ENCODE peak calls at places on chromosomes 16 and 17, in ten cellular contexts. X is sigmoid colon, M is HCT116, T is stomach, H is gastrocnemius medialis, S is NB4, V is body of pancreas, F is testis, K is vagina, C is transverse colon. I is an unnamed sample.

GRCh38 chr16:69941251-69942098 is 9.7 kb upstream of the CLEC18A start:
- DNase-seq in X (no peak), M (no peak), T (no peak), H (no peak), S (no peak), V (no peak), F (peak), K (no peak), C (no peak), I (peak)

GRCh38 chr17:21044971-21045370 is 2.2 kb upstream of the USP22 start:
- DNase-seq in X (no peak), M (no peak), T (no peak), H (no peak), S (no peak), V (no peak), F (no peak), K (no peak), C (no peak), I (no peak)

GRCh38 chr16:23254338-23254737 is 47.8 kb upstream of the SCNN1B start:
- DNase-seq in X (no peak), M (no peak), T (no peak), H (no peak), S (no peak), V (no peak), F (no peak), K (no peak), C (no peak), I (no peak)

GRCh38 chr16:87406495-87407088 is 14.5 kb downstream of the MAP1LC3B start:
- DNase-seq in X (peak), M (no peak), T (no peak), H (no peak), S (no peak), V (no peak), F (no peak), K (no peak), C (no peak), I (peak)

GRCh38 chr17:79835470-79835899 is 3.8 kb downstream of the CBX4 start:
- DNase-seq in X (no peak), M (no peak), T (no peak), H (no peak), S (peak), V (no peak), F (no peak), K (no peak), C (no peak), I (no peak)

GRCh38 chr17:48590603-48591161 is 641 bp upstream of the HOXB3 start:
- DNase-seq in X (no peak), M (no peak), T (no peak), H (no peak), S (no peak), V (no peak), F (no peak), K (no peak), C (no peak), I (no peak)

GRCh38 chr17:83190601-83191387 is 111.4 kb downstream of the METRNL start:
- DNase-seq in X (peak), M (no peak), T (no peak), H (no peak), S (no peak), V (peak), F (no peak), K (peak), C (no peak), I (no peak)

GRCh38 chr17:81053043-81053970 is 18.4 kb downstream of the BAIAP2 start:
- DNase-seq in X (no peak), M (no peak), T (no peak), H (no peak), S (no peak), V (no peak), F (no peak), K (no peak), C (no peak), I (peak)

GRCh38 chr17:8005951-8006730 is 3.7 kb downstream of the GUCY2D start:
- DNase-seq in X (peak), M (no peak), T (no peak), H (no peak), S (peak), V (no peak), F (peak), K (no peak), C (no peak), I (no peak)

GRCh38 chr17:36069131-36069530 is 5.1 kb downstream of the CCL18 start:
- DNase-seq in X (no peak), M (no peak), T (no peak), H (no peak), S (no peak), V (no peak), F (no peak), K (no peak), C (no peak), I (no peak)

GRCh38 chr16:27847030-27847550 is 216.4 kb downstream of the GSG1L start:
- DNase-seq in X (peak), M (no peak), T (peak), H (no peak), S (no peak), V (no peak), F (no peak), K (no peak), C (no peak), I (peak)

GRCh38 chr17:8073627-8074485 is 13.7 kb downstream of the ALOX12B start:
- DNase-seq in X (peak), M (peak), T (peak), H (peak), S (peak), V (peak), F (peak), K (no peak), C (peak), I (peak)

GRCh38 chr16:50121721-50122445 is 31.2 kb upstream of the TENT4B start:
- DNase-seq in X (no peak), M (no peak), T (no peak), H (no peak), S (no peak), V (no peak), F (no peak), K (no peak), C (no peak), I (no peak)

GRCh38 chr17:38511126-38512108 is 83.2 kb downstream of the ARHGAP23 start:
- DNase-seq in X (no peak), M (no peak), T (no peak), H (no peak), S (no peak), V (no peak), F (no peak), K (no peak), C (no peak), I (no peak)

GRCh38 chr17:48351916-48352332 is 78.1 kb downstream of the SKAP1 start:
- DNase-seq in X (no peak), M (peak), T (no peak), H (no peak), S (peak), V (no peak), F (no peak), K (no peak), C (no peak), I (no peak)

GRCh38 chr17:78991017-78991783 is 11.5 kb upstream of the LGALS3BP start:
- DNase-seq in X (peak), M (no peak), T (peak), H (no peak), S (no peak), V (no peak), F (peak), K (no peak), C (no peak), I (peak)

GRCh38 chr16:49822649-49823370 is 33.1 kb downstream of the ZNF423 start:
- DNase-seq in X (no peak), M (no peak), T (no peak), H (peak), S (no peak), V (no peak), F (no peak), K (no peak), C (no peak), I (no peak)

GRCh38 chr16:55056585-55057520 is 126.2 kb downstream of the IRX5 start:
- DNase-seq in X (peak), M (no peak), T (no peak), H (no peak), S (no peak), V (no peak), F (no peak), K (no peak), C (no peak), I (no peak)

GRCh38 chr16:2514333-2515179 is 804 bp downstream of the ATP6V0C start:
- DNase-seq in X (peak), M (no peak), T (peak), H (peak), S (peak), V (peak), F (no peak), K (no peak), C (no peak), I (no peak)

GRCh38 chr17:45287526-45288264 is 25.8 kb upstream of the SPATA32 start:
- DNase-seq in X (no peak), M (no peak), T (no peak), H (no peak), S (no peak), V (peak), F (no peak), K (no peak), C (no peak), I (no peak)
- TF ChIP-seq POLR2A in X (no peak), M (no peak), T (no peak), H (no peak), S (no peak), V (no peak), F (no peak), K (no peak), C (no peak), I (no peak)

GRCh38 chr16:31712064-31712540 is 161.5 kb upstream of the ZNF267 start:
- DNase-seq in X (no peak), M (no peak), T (no peak), H (no peak), S (no peak), V (peak), F (no peak), K (no peak), C (no peak), I (no peak)

GRCh38 chr16:31710880-31711279 is 162.7 kb upstream of the ZNF267 start:
- DNase-seq in X (no peak), M (no peak), T (no peak), H (no peak), S (no peak), V (no peak), F (no peak), K (no peak), C (no peak), I (no peak)

GRCh38 chr16:31713071-31713944 is 160.3 kb upstream of the ZNF267 start:
- DNase-seq in X (peak), M (peak), T (peak), H (peak), S (peak), V (peak), F (peak), K (no peak), C (peak), I (peak)

GRCh38 chr16:31710134-31710533 is 163.5 kb upstream of the ZNF267 start:
- DNase-seq in X (no peak), M (no peak), T (no peak), H (no peak), S (no peak), V (no peak), F (no peak), K (no peak), C (no peak), I (no peak)

GRCh38 chr16:31711344-31711845 is 162.2 kb upstream of the ZNF267 start:
- DNase-seq in X (no peak), M (no peak), T (no peak), H (no peak), S (no peak), V (no peak), F (no peak), K (no peak), C (no peak), I (no peak)
- TF ChIP-seq CTCF in X (no peak), M (peak), T (no peak), H (no peak), S (no peak), V (no peak), F (no peak), K (no peak), C (no peak), I (no peak)

GRCh38 chr17:32123782-32124181 is 18.5 kb upstream of the RHOT1 start:
- DNase-seq in X (no peak), M (no peak), T (no peak), H (peak), S (no peak), V (no peak), F (no peak), K (no peak), C (no peak), I (peak)
- TF ChIP-seq POLR2A in X (no peak), M (no peak), T (no peak), H (no peak), S (no peak), V (no peak), F (no peak), K (no peak), C (no peak), I (no peak)

DNA sequence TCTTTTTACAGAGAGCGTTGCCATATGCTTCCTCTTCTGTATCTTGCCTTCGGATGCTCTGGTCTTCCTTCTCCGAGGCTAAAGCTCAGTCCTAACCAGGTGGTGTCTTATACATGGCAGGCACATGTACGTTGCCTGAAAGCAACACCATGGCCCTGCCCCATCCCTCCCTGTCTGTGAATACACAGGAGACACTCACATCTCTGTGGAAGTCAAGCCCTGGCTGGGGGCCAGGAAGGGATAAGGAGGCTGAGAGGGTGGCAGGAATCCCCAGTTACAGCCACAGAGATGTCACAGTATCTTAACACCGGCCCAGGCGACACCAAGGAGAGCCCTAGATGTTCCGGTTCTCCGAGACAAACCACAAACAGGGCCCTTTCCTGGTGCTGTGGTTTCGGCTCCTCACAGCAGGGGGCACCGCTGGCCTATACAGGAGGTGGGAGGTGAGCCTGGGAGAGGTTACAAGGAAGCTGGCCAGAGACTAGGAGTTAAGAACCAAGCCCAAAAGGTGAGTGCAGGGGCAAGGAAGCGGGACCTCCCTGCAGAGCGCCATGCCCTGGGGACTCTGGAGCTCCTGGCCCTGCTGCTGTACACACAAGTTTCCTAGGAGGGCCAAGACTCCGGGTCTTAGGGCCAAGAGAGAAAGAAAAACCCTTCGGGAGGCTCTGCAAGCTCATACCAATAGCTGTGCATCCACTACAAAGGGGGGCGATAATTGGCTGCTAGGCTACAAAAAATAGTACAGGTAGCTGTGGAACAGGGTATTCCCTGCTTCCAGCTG is 41.7 kb downstream of the SRL start:
- DNase-seq in X (peak), M (peak), T (peak), H (peak), S (peak), V (peak), F (peak), K (no peak), C (peak), I (peak)
- TF ChIP-seq CTCF in X (peak), M (peak), T (peak), H (peak), S (peak), V (peak), F (peak), K (peak), C (peak), I (peak)

GRCh38 chr16:15973460-15973859 is 24.0 kb downstream of the ABCC1 start:
- DNase-seq in X (no peak), M (no peak), T (no peak), H (peak), S (no peak), V (no peak), F (no peak), K (no peak), C (no peak), I (peak)
- TF ChIP-seq POLR2A in X (no peak), M (no peak), T (no peak), H (no peak), S (no peak), V (no peak), F (no peak), K (no peak), C (no peak), I (no peak)

GRCh38 chr16:11605564-11605886 is 18.8 kb upstream of the LITAF start:
- DNase-seq in X (no peak), M (no peak), T (no peak), H (no peak), S (no peak), V (no peak), F (no peak), K (no peak), C (no peak), I (no peak)
- TF ChIP-seq CTCF in X (no peak), M (no peak), T (no peak), H (no peak), S (no peak), V (no peak), F (no peak), K (no peak), C (no peak), I (no peak)

I was measured in adrenal gland.